ENCODE peak calls at places on chromosomes 3 and 15, in five cellular contexts. K is neural progenitor cell; A is osteoblast; T is astrocyte of the spinal cord; P is CD4-positive, alpha-beta T cell. N is an unnamed sample.
A peak's percentile ranks its signal among the peaks of the same experiment; 100 is the strongest.

GRCh38 chr3:148146947-148147346 is 550.8 kb upstream of the AGTR1 start:
- DNase-seq in A (no peak), K (no peak), T (peak; percentile 81), P (no peak), N (no peak)

GRCh38 chr3:37852097-37852496 is 9.6 kb upstream of the CTDSPL start:
- DNase-seq in A (no peak), P (no peak), K (no peak), T (peak; percentile 8), N (no peak)

GRCh38 chr15:57312323-57313133 is 63.8 kb upstream of the CGNL1 start:
- DNase-seq in T (no peak), P (no peak), A (no peak), K (no peak), N (no peak)

GRCh38 chr15:35753486-35753885 is 207.5 kb upstream of the DPH6 start:
- DNase-seq in A (no peak), P (no peak), K (no peak), T (peak; percentile 77), N (no peak)

GRCh38 chr3:74021451-74021850 is 396.7 kb upstream of the PDZRN3 start:
- DNase-seq in A (no peak), K (no peak), P (no peak), T (no peak), N (no peak)

GRCh38 chr3:17469520-17469919 is 272.9 kb downstream of the TBC1D5 start:
- DNase-seq in P (no peak), K (no peak), T (peak; percentile 7), A (no peak), N (no peak)

GRCh38 chr15:58361291-58361759 is 70.5 kb upstream of the LIPC start:
- DNase-seq in T (peak; percentile 86), A (peak; percentile 86), P (no peak), K (no peak), N (no peak)

GRCh38 chr15:89122532-89123525 is 34.6 kb downstream of the ABHD2 start:
- DNase-seq in T (no peak), P (no peak), A (no peak), K (no peak), N (no peak)

GRCh38 chr3:33373082-33373437 is 67.1 kb downstream of the UBP1 start:
- DNase-seq in P (no peak), A (no peak), T (no peak), K (no peak), N (no peak)

GRCh38 chr3:111252795-111253194 is 181.2 kb downstream of the NECTIN3 start:
- DNase-seq in K (no peak), T (peak; percentile 38), P (no peak), A (no peak), N (no peak)

GRCh38 chr3:70312336-70312735 is at the start of gene MDFIC2:
- DNase-seq in P (no peak), A (peak; percentile 4), T (no peak), K (no peak), N (no peak)

GRCh38 chr3:189684317-189684716 is 53.1 kb downstream of the TP63 start:
- DNase-seq in P (no peak), T (no peak), A (no peak), K (no peak), N (no peak)

GRCh38 chr3:39150803-39151631 is 2.4 kb downstream of the CSRNP1 start:
- DNase-seq in K (peak; percentile 76), A (peak; percentile 97), P (peak; percentile 37), T (peak; percentile 98), N (no peak)

GRCh38 chr15:95843241-95843851 is 487.2 kb upstream of the NR2F2 start:
- DNase-seq in A (no peak), K (no peak), T (peak; percentile 89), P (no peak), N (no peak)

GRCh38 chr3:40309925-40310635 is 573 bp downstream of the EIF1B start:
- DNase-seq in T (peak; percentile 50), K (peak; percentile 69), P (peak; percentile 7), A (peak; percentile 50), N (no peak)

GRCh38 chr3:61589856-61590255 is 28.5 kb downstream of the PTPRG start:
- DNase-seq in P (no peak), K (no peak), T (peak; percentile 55), A (no peak), N (no peak)

GRCh38 chr3:123834631-123835030 is 49.5 kb downstream of the MYLK start:
- DNase-seq in K (no peak), P (no peak), A (peak; percentile 66), T (peak; percentile 84), N (no peak)

GRCh38 chr15:99434506-99435137 is 131.2 kb upstream of the MEF2A start:
- DNase-seq in A (no peak), T (no peak), P (no peak), K (no peak), N (no peak)

GRCh38 chr15:73681073-73681472 is 3.1 kb upstream of the CD276 start:
- DNase-seq in P (no peak), T (no peak), K (no peak), A (no peak), N (no peak)

GRCh38 chr15:99096894-99097426 is 7.9 kb upstream of the SYNM start:
- DNase-seq in T (no peak), K (no peak), P (no peak), A (no peak), N (no peak)

GRCh38 chr15:101499863-101500713 is 10.6 kb upstream of the PCSK6 start:
- DNase-seq in P (no peak), T (no peak), K (no peak), A (no peak), N (no peak)

GRCh38 chr15:62403164-62403809 is 238.2 kb upstream of the C2CD4B start:
- DNase-seq in A (peak; percentile 86), T (peak; percentile 52), K (no peak), P (no peak), N (no peak)

GRCh38 chr3:126480864-126481263 is 5.2 kb upstream of the ZXDC start:
- DNase-seq in P (no peak), A (no peak), T (no peak), K (no peak), N (no peak)

GRCh38 chr3:36906504-36907149 is 38.2 kb downstream of the TRANK1 start:
- DNase-seq in P (no peak), A (peak; percentile 76), T (peak; percentile 14), K (no peak), N (no peak)

DNA sequence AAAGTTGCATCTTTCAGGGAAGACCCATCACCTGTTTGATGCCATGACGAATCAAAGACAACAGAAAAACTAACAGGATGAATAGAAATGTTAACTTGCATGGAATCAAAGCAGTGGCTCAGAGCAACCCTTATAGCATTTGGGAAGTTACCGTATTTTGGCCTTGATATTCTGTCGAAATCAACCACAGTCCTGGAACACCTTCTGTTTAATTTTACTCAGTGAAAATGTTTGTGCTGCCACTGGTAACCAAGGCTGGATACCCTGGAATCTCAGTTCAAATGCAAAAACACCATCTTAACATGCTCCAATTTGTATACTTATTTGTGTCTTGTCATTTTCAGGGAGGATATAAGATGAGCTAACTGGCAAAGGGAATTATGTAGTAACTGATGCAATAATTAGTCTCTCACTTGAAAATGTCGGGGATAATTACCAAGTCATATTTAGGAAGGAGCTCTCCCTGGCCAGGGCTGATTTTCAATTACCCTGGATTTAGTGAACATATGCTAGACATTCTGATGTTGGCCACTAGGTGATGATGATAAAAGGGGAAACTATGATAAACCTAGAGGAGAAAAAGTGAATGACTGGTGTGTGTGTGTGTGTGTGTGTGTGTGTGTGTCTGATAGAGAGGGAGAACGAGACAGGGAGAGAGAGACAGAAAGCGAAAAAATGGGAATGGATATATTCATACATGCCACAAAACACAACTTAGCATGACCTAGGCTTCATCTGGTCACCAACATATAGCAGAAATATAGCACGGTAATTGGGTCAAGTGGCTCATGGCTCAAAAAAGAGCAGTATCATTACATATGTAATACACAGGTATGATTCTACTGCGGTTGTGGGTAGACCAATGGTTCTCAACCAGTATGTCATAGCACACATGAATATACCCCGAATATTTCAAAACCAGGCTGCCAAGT is 19.0 kb upstream of the PRICKLE2 start:
- DNase-seq in A (no peak), K (no peak), P (no peak), T (peak; percentile 35), N (no peak)
- TF ChIP-seq CTCF in A (peak; percentile 74), K (peak; percentile 53), P (no peak), T (peak; percentile 32), N (peak; percentile 55)

DNA sequence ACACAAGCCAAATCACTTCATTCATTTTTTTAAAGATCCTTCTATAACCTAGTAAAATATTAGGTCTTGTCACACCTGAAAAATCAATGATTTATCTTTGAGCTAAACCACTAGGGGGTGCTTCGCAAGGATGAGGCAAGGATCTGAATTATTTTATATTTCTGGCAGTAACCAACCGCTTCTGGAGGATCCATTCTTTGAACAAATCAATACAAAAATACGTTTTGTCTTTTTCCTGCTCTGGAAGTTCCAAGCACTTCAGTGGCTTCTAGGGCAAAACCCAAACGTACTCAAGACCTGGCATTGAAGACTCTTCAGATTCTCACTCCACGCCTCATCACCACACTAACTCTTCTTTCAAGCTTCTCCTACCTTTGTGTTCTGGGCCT is 486 bp downstream of the LSG1 start:
- DNase-seq in P (no peak), K (peak; percentile 40), A (peak; percentile 63), T (peak; percentile 60), N (no peak)
- TF ChIP-seq CTCF in P (peak; percentile 76), K (peak; percentile 79), A (peak; percentile 70), T (peak; percentile 59), N (peak; percentile 61)

GRCh38 chr3:141782386-141782932 is 19.3 kb downstream of the GRK7 start:
- DNase-seq in A (peak; percentile 56), P (no peak), K (no peak), T (peak; percentile 2), N (no peak)
- TF ChIP-seq CTCF in A (peak; percentile 18), P (no peak), K (no peak), T (peak; percentile 23), N (no peak)

GRCh38 chr15:37820380-37821128 is 113.9 kb upstream of the TMCO5A start:
- DNase-seq in P (no peak), A (no peak), K (no peak), T (no peak), N (no peak)

GRCh38 chr15:37819191-37819590 is 115.2 kb upstream of the TMCO5A start:
- DNase-seq in K (no peak), P (no peak), T (peak; percentile 15), A (peak; percentile 47), N (no peak)

GRCh38 chr15:37823601-37824275 is 110.7 kb upstream of the TMCO5A start:
- DNase-seq in K (no peak), T (peak; percentile 3), P (no peak), A (peak; percentile 4), N (no peak)

DNA sequence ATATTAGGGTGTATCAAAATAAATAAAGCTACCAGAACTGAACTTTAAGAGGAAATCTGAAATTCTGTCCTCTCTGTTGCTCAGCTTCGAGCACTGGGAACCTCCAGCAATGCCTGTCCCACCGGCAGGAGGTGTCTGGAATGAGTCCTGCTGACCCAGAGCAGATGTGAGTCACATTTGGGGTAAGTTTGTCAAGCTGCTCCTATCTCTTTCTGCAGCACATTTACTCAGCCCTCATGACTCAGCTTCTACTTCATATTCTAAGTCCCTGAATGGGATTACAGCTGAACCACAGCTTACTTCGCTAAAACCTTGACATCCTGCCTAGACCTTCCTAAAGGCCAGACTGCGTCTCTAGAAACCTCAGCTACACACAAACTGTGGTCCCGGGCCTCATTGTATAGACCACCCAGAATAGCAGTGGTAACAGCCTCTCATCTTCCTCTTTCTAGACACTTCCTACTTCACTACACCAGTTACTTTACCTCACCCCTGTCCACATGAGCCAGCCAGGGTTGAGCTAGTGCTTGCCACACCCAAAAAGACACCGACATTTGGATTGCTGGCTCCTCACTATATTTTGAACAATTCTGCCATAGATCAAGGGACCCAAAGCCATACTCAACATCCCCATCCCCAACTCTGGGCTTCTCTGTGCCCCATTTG is 109.6 kb upstream of the TMCO5A start:
- DNase-seq in K (no peak), A (peak; percentile 89), T (peak; percentile 96), P (no peak), N (no peak)
- TF ChIP-seq CTCF in K (no peak), A (peak; percentile 39), T (peak; percentile 42), P (no peak), N (no peak)